ENCODE peak calls at places on chromosome X, in nine cellular contexts. One of them, this sample, is unnamed.

GRCh38 chrX:53288173-53288572 is 6.8 kb upstream of the IQSEC2 start:
- DNase-seq in osteoblast: no peak
- DNase-seq in neuronal stem cell: peak; percentile 52
- DNase-seq in PC-3: no peak
- DNase-seq in hepatocyte: no peak
- DNase-seq in IMR-90: no peak
- DNase-seq in neural progenitor cell: peak; percentile 84
- DNase-seq in mammary epithelial cell: no peak
- DNase-seq in GM23248: no peak
- DNase-seq in this sample: no peak

GRCh38 chrX:140713174-140713539 is 3.6 kb downstream of the LINC00632 start:
- DNase-seq in osteoblast: no peak
- DNase-seq in neuronal stem cell: no peak
- DNase-seq in PC-3: no peak
- DNase-seq in hepatocyte: no peak
- DNase-seq in IMR-90: no peak
- DNase-seq in neural progenitor cell: no peak
- DNase-seq in mammary epithelial cell: no peak
- DNase-seq in GM23248: no peak
- DNase-seq in this sample: no peak

GRCh38 chrX:7147978-7148824 is at the start of gene PUDP:
- DNase-seq in osteoblast: peak; percentile 98
- DNase-seq in neuronal stem cell: peak; percentile 81
- DNase-seq in PC-3: peak; percentile 84
- DNase-seq in hepatocyte: peak; percentile 94
- DNase-seq in IMR-90: peak; percentile 83
- DNase-seq in neural progenitor cell: peak; percentile 96
- DNase-seq in mammary epithelial cell: peak; percentile 76
- DNase-seq in GM23248: peak; percentile 91
- DNase-seq in this sample: peak; percentile 75

GRCh38 chrX:49877397-49878101 is 1.7 kb upstream of the USP27X start:
- DNase-seq in osteoblast: peak; percentile 65
- DNase-seq in neuronal stem cell: no peak
- DNase-seq in PC-3: no peak
- DNase-seq in hepatocyte: peak; percentile 41
- DNase-seq in IMR-90: no peak
- DNase-seq in neural progenitor cell: no peak
- DNase-seq in mammary epithelial cell: no peak
- DNase-seq in GM23248: no peak
- DNase-seq in this sample: no peak

GRCh38 chrX:110244951-110245480 is 72.9 kb downstream of the AMMECR1 start:
- DNase-seq in osteoblast: no peak
- DNase-seq in neuronal stem cell: no peak
- DNase-seq in PC-3: no peak
- DNase-seq in hepatocyte: no peak
- DNase-seq in IMR-90: peak; percentile 4
- DNase-seq in neural progenitor cell: no peak
- DNase-seq in mammary epithelial cell: no peak
- DNase-seq in GM23248: peak; percentile 39
- DNase-seq in this sample: no peak

GRCh38 chrX:132489256-132490085 is 633 bp upstream of the MBNL3 start:
- DNase-seq in osteoblast: peak; percentile 79
- DNase-seq in neuronal stem cell: peak; percentile 11
- DNase-seq in PC-3: peak; percentile 70
- DNase-seq in hepatocyte: peak; percentile 72
- DNase-seq in IMR-90: peak; percentile 2
- DNase-seq in neural progenitor cell: peak; percentile 66
- DNase-seq in mammary epithelial cell: peak; percentile 66
- DNase-seq in GM23248: peak; percentile 58
- DNase-seq in this sample: peak; percentile 86

GRCh38 chrX:136028383-136028984 is 43.2 kb downstream of the SLC9A6 start:
- DNase-seq in osteoblast: no peak
- DNase-seq in neuronal stem cell: peak; percentile 18
- DNase-seq in PC-3: peak; percentile 80
- DNase-seq in hepatocyte: peak; percentile 35
- DNase-seq in IMR-90: peak; percentile 74
- DNase-seq in neural progenitor cell: peak; percentile 47
- DNase-seq in mammary epithelial cell: peak; percentile 53
- DNase-seq in GM23248: peak; percentile 65
- DNase-seq in this sample: peak; percentile 58

GRCh38 chrX:103941201-103941975 is 21.0 kb upstream of the TMSB15B start:
- DNase-seq in osteoblast: no peak
- DNase-seq in neuronal stem cell: no peak
- DNase-seq in PC-3: peak; percentile 44
- DNase-seq in hepatocyte: peak; percentile 19
- DNase-seq in IMR-90: peak; percentile 32
- DNase-seq in neural progenitor cell: peak; percentile 17
- DNase-seq in mammary epithelial cell: peak; percentile 35
- DNase-seq in GM23248: peak; percentile 51
- DNase-seq in this sample: no peak

GRCh38 chrX:129600981-129601424 is 53.8 kb downstream of the APLN start:
- DNase-seq in osteoblast: peak; percentile 85
- DNase-seq in neuronal stem cell: no peak
- DNase-seq in PC-3: peak; percentile 51
- DNase-seq in hepatocyte: peak; percentile 34
- DNase-seq in IMR-90: peak; percentile 27
- DNase-seq in neural progenitor cell: peak; percentile 35
- DNase-seq in mammary epithelial cell: peak; percentile 30
- DNase-seq in GM23248: peak; percentile 53
- DNase-seq in this sample: no peak

GRCh38 chrX:19839770-19840254 is 47.6 kb downstream of the SH3KBP1 start:
- DNase-seq in osteoblast: no peak
- DNase-seq in neuronal stem cell: no peak
- DNase-seq in PC-3: peak; percentile 72
- DNase-seq in hepatocyte: no peak
- DNase-seq in IMR-90: no peak
- DNase-seq in neural progenitor cell: no peak
- DNase-seq in mammary epithelial cell: peak; percentile 46
- DNase-seq in GM23248: no peak
- DNase-seq in this sample: peak; percentile 17

DNA sequence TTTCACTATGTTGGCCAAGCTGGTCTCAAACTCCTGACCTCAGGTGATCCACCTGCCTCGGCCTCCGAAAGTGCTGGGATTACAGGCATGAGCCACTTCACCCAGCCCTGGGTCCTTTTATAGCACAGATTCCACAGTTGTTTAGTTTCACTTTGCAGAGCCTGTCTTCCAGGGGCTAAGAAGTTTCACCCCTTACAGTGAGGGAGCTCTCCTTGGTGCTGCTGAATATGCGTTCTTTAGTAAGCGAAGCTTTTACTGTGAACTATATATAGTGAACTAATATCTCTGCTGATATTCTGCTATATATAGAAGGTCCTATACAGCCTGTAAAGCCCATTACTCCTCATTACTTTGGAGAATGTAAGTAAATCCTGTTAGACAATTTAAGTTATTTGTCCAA is 4.2 kb downstream of the TCEAL6 start:
- DNase-seq in osteoblast: no peak
- DNase-seq in neuronal stem cell: no peak
- DNase-seq in PC-3: no peak
- DNase-seq in hepatocyte: no peak
- DNase-seq in IMR-90: no peak
- DNase-seq in neural progenitor cell: no peak
- DNase-seq in mammary epithelial cell: no peak
- DNase-seq in GM23248: no peak
- DNase-seq in this sample: no peak
- H2AFZ ChIP-seq in osteoblast: no peak overlapping the region
- H2AFZ ChIP-seq in neuronal stem cell: no peak overlapping the region
- H2AFZ ChIP-seq in PC-3: no peak overlapping the region
- H2AFZ ChIP-seq in hepatocyte: no peak overlapping the region
- H2AFZ ChIP-seq in IMR-90: no peak overlapping the region
- H2AFZ ChIP-seq in neural progenitor cell: no peak overlapping the region
- H2AFZ ChIP-seq in mammary epithelial cell: no peak overlapping the region
- H2AFZ ChIP-seq in GM23248: no peak overlapping the region
- H2AFZ ChIP-seq in this sample: no peak overlapping the region

GRCh38 chrX:150508018-150508417 is 60.4 kb upstream of the MTM1 start:
- DNase-seq in osteoblast: no peak
- DNase-seq in neuronal stem cell: no peak
- DNase-seq in PC-3: no peak
- DNase-seq in hepatocyte: no peak
- DNase-seq in IMR-90: no peak
- DNase-seq in neural progenitor cell: no peak
- DNase-seq in mammary epithelial cell: no peak
- DNase-seq in GM23248: peak; percentile 9
- DNase-seq in this sample: no peak
- H2AFZ ChIP-seq in osteoblast: no peak overlapping the region
- H2AFZ ChIP-seq in neuronal stem cell: no peak overlapping the region
- H2AFZ ChIP-seq in PC-3: no peak overlapping the region
- H2AFZ ChIP-seq in hepatocyte: no peak overlapping the region
- H2AFZ ChIP-seq in IMR-90: no peak overlapping the region
- H2AFZ ChIP-seq in neural progenitor cell: no peak overlapping the region
- H2AFZ ChIP-seq in mammary epithelial cell: no peak overlapping the region
- H2AFZ ChIP-seq in GM23248: peak overlapping the region; percentile 69
- H2AFZ ChIP-seq in this sample: no peak overlapping the region

GRCh38 chrX:118974908-118975671 is 672 bp downstream of the LONRF3 start:
- DNase-seq in osteoblast: no peak
- DNase-seq in neuronal stem cell: no peak
- DNase-seq in PC-3: peak; percentile 43
- DNase-seq in hepatocyte: peak; percentile 58
- DNase-seq in IMR-90: no peak
- DNase-seq in neural progenitor cell: peak; percentile 59
- DNase-seq in mammary epithelial cell: no peak
- DNase-seq in GM23248: peak; percentile 53
- DNase-seq in this sample: peak; percentile 48
- H2AFZ ChIP-seq in osteoblast: peak overlapping the region; percentile 29
- H2AFZ ChIP-seq in neuronal stem cell: peak overlapping the region; percentile 87
- H2AFZ ChIP-seq in PC-3: peak overlapping the region; percentile 80
- H2AFZ ChIP-seq in hepatocyte: peak overlapping the region; percentile 52
- H2AFZ ChIP-seq in IMR-90: peak overlapping the region; percentile 78
- H2AFZ ChIP-seq in neural progenitor cell: peak overlapping the region; percentile 31
- H2AFZ ChIP-seq in mammary epithelial cell: peak overlapping the region; percentile 68
- H2AFZ ChIP-seq in GM23248: peak overlapping the region; percentile 66
- H2AFZ ChIP-seq in this sample: peak overlapping the region; percentile 80

DNA sequence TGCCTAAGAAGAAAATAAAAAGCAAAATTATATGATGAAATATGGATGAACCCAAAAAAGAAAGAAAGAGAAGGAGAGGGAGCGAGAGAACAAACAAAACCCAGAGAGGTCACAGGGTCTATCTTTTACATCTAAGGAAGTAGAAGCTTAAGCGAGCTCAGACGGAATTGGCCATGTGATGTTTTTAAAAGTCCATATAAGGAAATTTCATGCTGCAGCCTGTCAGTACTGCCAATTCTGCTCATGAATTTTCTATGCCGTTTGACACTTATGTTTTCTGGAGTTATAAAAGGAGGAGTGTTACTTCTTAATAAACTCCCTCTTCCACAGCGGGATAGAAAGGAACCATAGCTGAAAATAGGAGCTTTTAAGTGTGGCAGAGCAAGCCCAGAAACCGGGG is 32.9 kb upstream of the DCX start:
- DNase-seq in osteoblast: no peak
- DNase-seq in neuronal stem cell: no peak
- DNase-seq in PC-3: no peak
- DNase-seq in hepatocyte: no peak
- DNase-seq in IMR-90: no peak
- DNase-seq in neural progenitor cell: no peak
- DNase-seq in mammary epithelial cell: no peak
- DNase-seq in GM23248: no peak
- DNase-seq in this sample: no peak
- H2AFZ ChIP-seq in osteoblast: no peak overlapping the region
- H2AFZ ChIP-seq in neuronal stem cell: peak overlapping the region; percentile 5
- H2AFZ ChIP-seq in PC-3: no peak overlapping the region
- H2AFZ ChIP-seq in hepatocyte: no peak overlapping the region
- H2AFZ ChIP-seq in IMR-90: no peak overlapping the region
- H2AFZ ChIP-seq in neural progenitor cell: peak overlapping the region; percentile 39
- H2AFZ ChIP-seq in mammary epithelial cell: no peak overlapping the region
- H2AFZ ChIP-seq in GM23248: no peak overlapping the region
- H2AFZ ChIP-seq in this sample: no peak overlapping the region

GRCh38 chrX:70169281-70169680 is 8.0 kb upstream of the DGAT2L6 start:
- DNase-seq in osteoblast: no peak
- DNase-seq in neuronal stem cell: no peak
- DNase-seq in PC-3: peak; percentile 7
- DNase-seq in hepatocyte: no peak
- DNase-seq in IMR-90: no peak
- DNase-seq in neural progenitor cell: no peak
- DNase-seq in mammary epithelial cell: no peak
- DNase-seq in GM23248: no peak
- DNase-seq in this sample: no peak
- H2AFZ ChIP-seq in osteoblast: no peak overlapping the region
- H2AFZ ChIP-seq in neuronal stem cell: peak overlapping the region; percentile 84
- H2AFZ ChIP-seq in PC-3: peak overlapping the region; percentile 84
- H2AFZ ChIP-seq in hepatocyte: peak overlapping the region; percentile 51
- H2AFZ ChIP-seq in IMR-90: peak overlapping the region; percentile 64
- H2AFZ ChIP-seq in neural progenitor cell: peak overlapping the region; percentile 14
- H2AFZ ChIP-seq in mammary epithelial cell: peak overlapping the region; percentile 36
- H2AFZ ChIP-seq in GM23248: peak overlapping the region; percentile 89
- H2AFZ ChIP-seq in this sample: no peak overlapping the region

GRCh38 chrX:39194673-39195072 is 393.4 kb downstream of the MID1IP1 start:
- DNase-seq in osteoblast: no peak
- DNase-seq in neuronal stem cell: no peak
- DNase-seq in PC-3: no peak
- DNase-seq in hepatocyte: no peak
- DNase-seq in IMR-90: no peak
- DNase-seq in neural progenitor cell: no peak
- DNase-seq in mammary epithelial cell: no peak
- DNase-seq in GM23248: no peak
- DNase-seq in this sample: no peak
- H2AFZ ChIP-seq in osteoblast: no peak overlapping the region
- H2AFZ ChIP-seq in neuronal stem cell: no peak overlapping the region
- H2AFZ ChIP-seq in PC-3: no peak overlapping the region
- H2AFZ ChIP-seq in hepatocyte: no peak overlapping the region
- H2AFZ ChIP-seq in IMR-90: no peak overlapping the region
- H2AFZ ChIP-seq in neural progenitor cell: peak overlapping the region; percentile 26
- H2AFZ ChIP-seq in mammary epithelial cell: no peak overlapping the region
- H2AFZ ChIP-seq in GM23248: no peak overlapping the region
- H2AFZ ChIP-seq in this sample: no peak overlapping the region

This sample was measured in PC-9.